ENCODE peak calls at places on chromosomes 7 and 10, in six cellular contexts. One of them, this sample, is unnamed. For H3K4me1, the result is how much of the 10 kb centered on the place peaks cover.

GRCh38 chr7:53119514-53119933 is 84.1 kb downstream of the POM121L12 start:
- DNase-seq in CD8-positive, alpha-beta T cell: no peak
- DNase-seq in thoracic aorta: no peak
- DNase-seq in heart right ventricle: no peak
- DNase-seq in effector memory CD4-positive, alpha-beta T cell: no peak
- DNase-seq in osteoblast: no peak
- DNase-seq in this sample: no peak

GRCh38 chr7:140625908-140626868 is 14.4 kb downstream of the DENND2A start:
- DNase-seq in CD8-positive, alpha-beta T cell: no peak
- DNase-seq in thoracic aorta: peak
- DNase-seq in heart right ventricle: peak
- DNase-seq in effector memory CD4-positive, alpha-beta T cell: no peak
- DNase-seq in osteoblast: peak
- DNase-seq in this sample: peak

GRCh38 chr10:123559066-123559822 is 106.9 kb upstream of the GPR26 start:
- DNase-seq in CD8-positive, alpha-beta T cell: peak
- DNase-seq in thoracic aorta: no peak
- DNase-seq in heart right ventricle: peak
- DNase-seq in effector memory CD4-positive, alpha-beta T cell: peak
- DNase-seq in osteoblast: peak
- DNase-seq in this sample: peak

GRCh38 chr10:60139798-60140566 is 233.6 kb upstream of the CCDC6 start:
- DNase-seq in CD8-positive, alpha-beta T cell: no peak
- DNase-seq in thoracic aorta: no peak
- DNase-seq in heart right ventricle: no peak
- DNase-seq in effector memory CD4-positive, alpha-beta T cell: no peak
- DNase-seq in osteoblast: peak
- DNase-seq in this sample: no peak

GRCh38 chr7:17434841-17435692 is 136.6 kb downstream of the AHR start:
- DNase-seq in CD8-positive, alpha-beta T cell: no peak
- DNase-seq in thoracic aorta: no peak
- DNase-seq in heart right ventricle: no peak
- DNase-seq in effector memory CD4-positive, alpha-beta T cell: no peak
- DNase-seq in osteoblast: no peak
- DNase-seq in this sample: no peak

GRCh38 chr7:85695041-85695990 is 508.5 kb upstream of the SEMA3D start:
- DNase-seq in CD8-positive, alpha-beta T cell: no peak
- DNase-seq in thoracic aorta: no peak
- DNase-seq in heart right ventricle: no peak
- DNase-seq in effector memory CD4-positive, alpha-beta T cell: no peak
- DNase-seq in osteoblast: no peak
- DNase-seq in this sample: no peak

GRCh38 chr10:13115832-13116793 is 16.1 kb downstream of the OPTN start:
- DNase-seq in CD8-positive, alpha-beta T cell: no peak
- DNase-seq in thoracic aorta: no peak
- DNase-seq in heart right ventricle: no peak
- DNase-seq in effector memory CD4-positive, alpha-beta T cell: no peak
- DNase-seq in osteoblast: peak
- DNase-seq in this sample: no peak

GRCh38 chr10:71255817-71256660 is 43.7 kb downstream of the UNC5B start:
- DNase-seq in CD8-positive, alpha-beta T cell: no peak
- DNase-seq in thoracic aorta: no peak
- DNase-seq in heart right ventricle: peak
- DNase-seq in effector memory CD4-positive, alpha-beta T cell: no peak
- DNase-seq in osteoblast: peak
- DNase-seq in this sample: peak

GRCh38 chr7:37000514-37000913 is 276.2 kb upstream of the AOAH start:
- DNase-seq in CD8-positive, alpha-beta T cell: no peak
- DNase-seq in thoracic aorta: no peak
- DNase-seq in heart right ventricle: no peak
- DNase-seq in effector memory CD4-positive, alpha-beta T cell: no peak
- DNase-seq in osteoblast: no peak
- DNase-seq in this sample: no peak

GRCh38 chr10:78626471-78626870 is 442.3 kb upstream of the ZMIZ1 start:
- DNase-seq in CD8-positive, alpha-beta T cell: no peak
- DNase-seq in thoracic aorta: no peak
- DNase-seq in heart right ventricle: no peak
- DNase-seq in effector memory CD4-positive, alpha-beta T cell: no peak
- DNase-seq in osteoblast: no peak
- DNase-seq in this sample: no peak

GRCh38 chr10:131739201-131739600 is 161.6 kb upstream of the PPP2R2D start:
- DNase-seq in CD8-positive, alpha-beta T cell: no peak
- DNase-seq in thoracic aorta: no peak
- DNase-seq in heart right ventricle: no peak
- DNase-seq in effector memory CD4-positive, alpha-beta T cell: no peak
- DNase-seq in osteoblast: no peak
- DNase-seq in this sample: no peak

GRCh38 chr7:67487316-67487715 is 490.7 kb downstream of the TYW1 start:
- DNase-seq in CD8-positive, alpha-beta T cell: no peak
- DNase-seq in thoracic aorta: no peak
- DNase-seq in heart right ventricle: no peak
- DNase-seq in effector memory CD4-positive, alpha-beta T cell: no peak
- DNase-seq in osteoblast: no peak
- DNase-seq in this sample: no peak

GRCh38 chr10:123998197-123999141 is 94.9 kb downstream of the CHST15 start:
- DNase-seq in CD8-positive, alpha-beta T cell: no peak
- DNase-seq in thoracic aorta: no peak
- DNase-seq in heart right ventricle: no peak
- DNase-seq in effector memory CD4-positive, alpha-beta T cell: no peak
- DNase-seq in osteoblast: peak
- DNase-seq in this sample: no peak

GRCh38 chr10:130479146-130479545 is 343.0 kb downstream of the GLRX3 start:
- DNase-seq in CD8-positive, alpha-beta T cell: no peak
- DNase-seq in thoracic aorta: no peak
- DNase-seq in heart right ventricle: no peak
- DNase-seq in effector memory CD4-positive, alpha-beta T cell: no peak
- DNase-seq in osteoblast: peak
- DNase-seq in this sample: no peak

GRCh38 chr10:121721257-121721656 is 123.0 kb upstream of the FGFR2 start:
- DNase-seq in CD8-positive, alpha-beta T cell: no peak
- DNase-seq in thoracic aorta: no peak
- DNase-seq in heart right ventricle: no peak
- DNase-seq in effector memory CD4-positive, alpha-beta T cell: no peak
- DNase-seq in osteoblast: no peak
- DNase-seq in this sample: no peak

GRCh38 chr7:80611779-80612178 is 26.7 kb upstream of the CD36 start:
- DNase-seq in CD8-positive, alpha-beta T cell: no peak
- DNase-seq in thoracic aorta: no peak
- DNase-seq in heart right ventricle: peak
- DNase-seq in effector memory CD4-positive, alpha-beta T cell: no peak
- DNase-seq in osteoblast: no peak
- DNase-seq in this sample: no peak

GRCh38 chr10:78435484-78436222 is 402.0 kb downstream of the RPS24 start:
- DNase-seq in CD8-positive, alpha-beta T cell: no peak
- DNase-seq in thoracic aorta: no peak
- DNase-seq in heart right ventricle: no peak
- DNase-seq in effector memory CD4-positive, alpha-beta T cell: no peak
- DNase-seq in osteoblast: no peak
- DNase-seq in this sample: no peak

GRCh38 chr10:62681211-62681940 is 123.1 kb upstream of the ADO start:
- DNase-seq in CD8-positive, alpha-beta T cell: peak
- DNase-seq in thoracic aorta: no peak
- DNase-seq in heart right ventricle: no peak
- DNase-seq in effector memory CD4-positive, alpha-beta T cell: peak
- DNase-seq in osteoblast: peak
- DNase-seq in this sample: no peak

GRCh38 chr10:35388682-35389081 is 52.4 kb downstream of the CCNY start:
- DNase-seq in CD8-positive, alpha-beta T cell: no peak
- DNase-seq in thoracic aorta: no peak
- DNase-seq in heart right ventricle: no peak
- DNase-seq in effector memory CD4-positive, alpha-beta T cell: no peak
- DNase-seq in osteoblast: no peak
- DNase-seq in this sample: no peak

GRCh38 chr10:35391153-35391953 is 55.0 kb downstream of the CCNY start:
- DNase-seq in CD8-positive, alpha-beta T cell: no peak
- DNase-seq in thoracic aorta: no peak
- DNase-seq in heart right ventricle: no peak
- DNase-seq in effector memory CD4-positive, alpha-beta T cell: no peak
- DNase-seq in osteoblast: no peak
- DNase-seq in this sample: no peak

GRCh38 chr10:35390843-35391152 is 54.5 kb downstream of the CCNY start:
- DNase-seq in CD8-positive, alpha-beta T cell: no peak
- DNase-seq in thoracic aorta: no peak
- DNase-seq in heart right ventricle: no peak
- DNase-seq in effector memory CD4-positive, alpha-beta T cell: no peak
- DNase-seq in osteoblast: no peak
- DNase-seq in this sample: no peak

GRCh38 chr10:35391954-35392262 is 55.6 kb downstream of the CCNY start:
- DNase-seq in CD8-positive, alpha-beta T cell: no peak
- DNase-seq in thoracic aorta: no peak
- DNase-seq in heart right ventricle: no peak
- DNase-seq in effector memory CD4-positive, alpha-beta T cell: no peak
- DNase-seq in osteoblast: no peak
- DNase-seq in this sample: no peak

DNA sequence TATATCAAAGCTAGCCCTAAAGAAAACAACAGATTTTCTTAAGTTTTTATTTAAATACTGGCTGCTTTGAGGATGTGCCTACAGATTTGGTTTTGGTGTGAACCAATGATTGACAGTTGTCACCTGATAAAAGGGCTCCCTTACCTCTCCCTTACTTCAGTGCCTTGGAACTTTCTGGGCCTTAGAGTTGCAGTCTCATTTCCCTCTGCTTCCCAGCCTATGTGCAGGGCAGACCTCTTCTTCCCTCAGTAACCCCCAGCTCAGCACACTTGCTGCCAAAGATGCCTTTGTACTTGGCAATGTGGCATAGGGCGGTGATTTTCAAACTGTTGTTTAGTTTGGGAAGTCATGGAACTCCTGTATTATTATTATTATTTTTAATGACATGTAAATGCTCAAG is 54.1 kb downstream of the CCNY start:
- DNase-seq in CD8-positive, alpha-beta T cell: no peak
- DNase-seq in thoracic aorta: no peak
- DNase-seq in heart right ventricle: no peak
- DNase-seq in effector memory CD4-positive, alpha-beta T cell: no peak
- DNase-seq in osteoblast: no peak
- DNase-seq in this sample: no peak
- H3K4me1 ChIP-seq in CD8-positive, alpha-beta T cell: under half
- H3K4me1 ChIP-seq in thoracic aorta: under half
- H3K4me1 ChIP-seq in heart right ventricle: half or more
- H3K4me1 ChIP-seq in effector memory CD4-positive, alpha-beta T cell: under half
- H3K4me1 ChIP-seq in osteoblast: under half
- H3K4me1 ChIP-seq in this sample: under half

DNA sequence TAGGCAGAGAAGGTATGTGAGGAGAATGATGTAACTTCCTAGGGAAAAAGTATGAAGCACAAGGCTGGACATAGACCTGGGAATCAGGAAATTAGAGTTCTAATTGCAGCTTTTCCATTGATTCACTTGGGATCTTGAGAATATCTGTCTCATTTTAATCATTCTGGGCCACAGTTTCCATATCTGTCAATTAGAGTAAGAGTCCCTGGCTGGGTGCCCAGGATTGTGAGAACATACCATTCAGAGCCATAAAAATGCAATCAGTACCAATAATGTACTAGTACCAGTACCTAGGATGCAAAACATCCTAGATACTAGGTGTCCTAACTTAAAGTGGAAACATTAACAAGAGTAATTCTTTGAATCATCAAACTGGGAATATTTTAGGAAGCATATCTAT is 29.6 kb downstream of the CAV1 start:
- DNase-seq in CD8-positive, alpha-beta T cell: no peak
- DNase-seq in thoracic aorta: no peak
- DNase-seq in heart right ventricle: no peak
- DNase-seq in effector memory CD4-positive, alpha-beta T cell: no peak
- DNase-seq in osteoblast: peak
- DNase-seq in this sample: no peak
- H3K4me1 ChIP-seq in CD8-positive, alpha-beta T cell: under half
- H3K4me1 ChIP-seq in thoracic aorta: half or more
- H3K4me1 ChIP-seq in heart right ventricle: half or more
- H3K4me1 ChIP-seq in effector memory CD4-positive, alpha-beta T cell: under half
- H3K4me1 ChIP-seq in osteoblast: under half
- H3K4me1 ChIP-seq in this sample: under half

DNA sequence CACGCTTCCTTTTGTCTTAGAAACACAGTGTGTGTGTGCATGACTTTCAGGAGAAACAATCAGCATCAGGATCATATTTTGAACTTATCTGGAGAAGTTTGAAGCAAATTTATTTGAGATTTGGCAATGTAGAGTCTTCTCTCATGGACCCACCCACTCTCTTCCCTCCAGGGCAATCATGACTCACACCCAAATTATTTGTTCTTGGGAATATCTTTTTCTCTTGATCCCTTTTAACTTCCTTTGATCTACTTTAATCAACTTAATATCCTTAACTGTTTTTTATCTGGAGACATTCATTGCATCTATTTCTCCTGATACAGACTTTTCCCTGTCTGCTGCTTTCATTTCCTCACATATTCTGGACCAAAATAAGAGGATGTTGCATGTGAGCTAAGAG is 1174.3 kb downstream of the GATA3 start:
- DNase-seq in CD8-positive, alpha-beta T cell: no peak
- DNase-seq in thoracic aorta: no peak
- DNase-seq in heart right ventricle: no peak
- DNase-seq in effector memory CD4-positive, alpha-beta T cell: no peak
- DNase-seq in osteoblast: no peak
- DNase-seq in this sample: no peak
- H3K4me1 ChIP-seq in CD8-positive, alpha-beta T cell: under half
- H3K4me1 ChIP-seq in thoracic aorta: under half
- H3K4me1 ChIP-seq in heart right ventricle: under half
- H3K4me1 ChIP-seq in effector memory CD4-positive, alpha-beta T cell: under half
- H3K4me1 ChIP-seq in osteoblast: under half
- H3K4me1 ChIP-seq in this sample: under half

GRCh38 chr10:103470755-103471653 is 8.0 kb downstream of the CALHM3 start:
- DNase-seq in CD8-positive, alpha-beta T cell: peak
- DNase-seq in thoracic aorta: no peak
- DNase-seq in heart right ventricle: peak
- DNase-seq in effector memory CD4-positive, alpha-beta T cell: peak
- DNase-seq in osteoblast: peak
- DNase-seq in this sample: no peak

GRCh38 chr10:103467391-103467790 is 8.7 kb upstream of the CALHM1 start:
- DNase-seq in CD8-positive, alpha-beta T cell: no peak
- DNase-seq in thoracic aorta: no peak
- DNase-seq in heart right ventricle: no peak
- DNase-seq in effector memory CD4-positive, alpha-beta T cell: no peak
- DNase-seq in osteoblast: peak
- DNase-seq in this sample: no peak

GRCh38 chr10:103463456-103463855 is 4.8 kb upstream of the CALHM1 start:
- DNase-seq in CD8-positive, alpha-beta T cell: no peak
- DNase-seq in thoracic aorta: no peak
- DNase-seq in heart right ventricle: no peak
- DNase-seq in effector memory CD4-positive, alpha-beta T cell: no peak
- DNase-seq in osteoblast: peak
- DNase-seq in this sample: no peak

GRCh38 chr10:103465411-103466179 is 6.9 kb upstream of the CALHM1 start:
- DNase-seq in CD8-positive, alpha-beta T cell: no peak
- DNase-seq in thoracic aorta: no peak
- DNase-seq in heart right ventricle: no peak
- DNase-seq in effector memory CD4-positive, alpha-beta T cell: no peak
- DNase-seq in osteoblast: peak
- DNase-seq in this sample: no peak

DNA sequence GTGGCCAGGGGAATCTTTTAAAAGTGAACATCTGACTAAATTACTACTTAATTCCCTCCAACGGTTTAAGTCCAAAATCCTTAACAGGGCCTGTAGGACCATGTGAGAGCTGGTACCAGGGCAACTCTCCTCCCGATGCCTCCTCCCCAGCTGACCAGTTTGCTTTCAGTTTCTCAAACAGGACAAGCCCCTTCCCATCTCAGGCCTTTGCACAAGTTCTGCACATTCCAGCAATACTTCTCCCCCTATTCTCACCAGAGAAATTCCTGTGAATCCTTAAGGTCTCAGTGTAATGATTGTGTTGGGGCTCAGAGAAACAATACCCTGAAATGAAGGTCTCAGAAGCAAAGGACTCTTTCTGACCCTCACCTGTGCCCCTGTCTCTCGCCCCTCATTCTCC is 8.0 kb upstream of the CALHM1 start:
- DNase-seq in CD8-positive, alpha-beta T cell: no peak
- DNase-seq in thoracic aorta: no peak
- DNase-seq in heart right ventricle: no peak
- DNase-seq in effector memory CD4-positive, alpha-beta T cell: no peak
- DNase-seq in osteoblast: peak
- DNase-seq in this sample: no peak
- H3K4me1 ChIP-seq in CD8-positive, alpha-beta T cell: under half
- H3K4me1 ChIP-seq in thoracic aorta: under half
- H3K4me1 ChIP-seq in heart right ventricle: under half
- H3K4me1 ChIP-seq in effector memory CD4-positive, alpha-beta T cell: under half
- H3K4me1 ChIP-seq in osteoblast: under half
- H3K4me1 ChIP-seq in this sample: under half